ENCODE peak calls at places on chromosomes 6 and 20, in five cellular contexts. T is SK-N-SH, N is HepG2, Q is K562, M is H1. G is an unnamed sample.

GRCh38 chr6:10465633-10466499 is 51.0 kb upstream of the TFAP2A start:
- DNase-seq in T (peak; percentile 54), M (no peak), Q (peak; percentile 47), N (peak; percentile 44), G (no peak)

GRCh38 chr20:16712541-16712947 is 17.3 kb upstream of the SNRPB2 start:
- DNase-seq in N (peak; percentile 36), Q (no peak), T (no peak), M (no peak), G (no peak)

GRCh38 chr20:47464380-47465101 is 37.1 kb upstream of the NCOA3 start:
- DNase-seq in M (no peak), N (peak; percentile 100), Q (no peak), T (peak; percentile 22), G (no peak)

GRCh38 chr6:144405173-144405572 is 120.0 kb downstream of the UTRN start:
- DNase-seq in Q (no peak), T (no peak), M (no peak), N (no peak), G (no peak)

GRCh38 chr6:69795469-69796080 is 1.2 kb downstream of the LMBRD1 start:
- DNase-seq in Q (no peak), T (peak; percentile 8), N (no peak), M (no peak), G (no peak)

GRCh38 chr20:49851991-49852390 is 39.4 kb downstream of the SLC9A8 start:
- DNase-seq in N (no peak), Q (no peak), M (no peak), T (peak; percentile 43), G (no peak)

GRCh38 chr6:90790058-90790457 is 203.2 kb upstream of the MAP3K7 start:
- DNase-seq in N (no peak), T (no peak), M (no peak), Q (no peak), G (no peak)

GRCh38 chr6:149181304-149181703 is 136.2 kb upstream of the TAB2 start:
- DNase-seq in T (no peak), M (no peak), Q (no peak), N (no peak), G (no peak)

GRCh38 chr6:139920027-139920851 is 545.8 kb upstream of the CITED2 start:
- DNase-seq in N (no peak), Q (no peak), M (no peak), T (no peak), G (no peak)

DNA sequence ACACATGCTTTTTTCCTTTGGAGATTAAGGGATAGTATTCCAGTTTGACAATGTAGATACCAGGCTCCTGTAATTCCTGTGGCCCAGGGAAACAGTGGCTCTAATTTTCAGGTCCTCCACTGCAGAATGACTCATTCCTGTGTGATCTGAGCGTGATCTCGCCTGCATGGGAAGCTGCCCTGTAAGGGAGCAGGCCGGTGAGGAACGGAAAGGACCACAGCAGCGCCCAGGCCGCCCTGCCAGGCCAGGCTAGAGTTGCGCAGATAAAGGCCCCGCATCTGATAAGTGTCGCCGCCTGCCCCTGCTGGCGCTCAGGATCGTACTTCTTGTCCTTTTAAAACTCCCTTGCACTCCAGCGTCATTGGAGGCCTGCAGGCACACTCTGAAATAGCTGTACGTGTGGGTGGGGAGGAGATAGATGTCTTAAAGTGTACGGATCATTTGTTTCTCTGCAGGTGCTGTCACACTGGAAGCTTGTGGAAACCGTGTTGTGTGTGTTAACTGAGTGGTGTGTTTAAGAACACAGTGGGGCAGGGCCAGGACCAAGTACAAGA is 60.7 kb downstream of the SYNJ2 start:
- DNase-seq in N (peak; percentile 40), T (peak; percentile 89), M (no peak), Q (peak; percentile 70), G (no peak)
- TF ChIP-seq JUND in N (no peak), T (peak; percentile 90), M (no peak), Q (peak; percentile 95), G (no peak)

DNA sequence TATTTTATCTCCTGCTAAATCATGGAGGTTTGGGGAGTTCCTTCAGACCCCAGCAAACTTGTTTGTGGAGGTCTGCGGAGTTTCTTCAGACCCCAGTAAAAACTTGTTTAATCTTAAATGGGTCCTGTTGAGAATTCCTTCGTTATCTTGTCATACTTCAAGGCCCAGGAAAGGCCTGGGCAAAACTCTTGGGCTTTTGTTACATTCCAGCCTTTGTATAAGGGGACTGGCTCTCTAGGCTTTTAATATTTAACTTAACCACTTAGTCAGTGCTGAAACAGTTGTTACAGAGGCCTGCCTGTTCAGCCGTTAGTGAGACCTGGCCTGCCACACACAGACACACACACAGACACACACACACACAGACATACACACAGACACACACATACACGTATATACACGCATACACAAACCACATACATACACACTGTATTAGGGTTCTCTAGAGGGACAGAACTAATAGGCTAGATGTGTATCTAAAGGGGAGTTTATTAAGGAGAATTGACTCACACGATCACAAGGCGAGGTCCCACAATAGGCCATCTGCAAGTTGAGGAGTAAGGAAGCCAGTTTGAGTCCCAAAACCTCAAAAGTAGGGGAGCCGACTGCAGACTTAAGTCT is 21.3 kb upstream of the CST3 start:
- DNase-seq in N (peak; percentile 89), Q (no peak), T (no peak), M (no peak), G (no peak)
- TF ChIP-seq RFX5 in N (no peak), Q (no peak), T (no peak), M (no peak), G (no peak)

GRCh38 chr20:36154696-36155628 is at the start of gene EPB41L1:
- DNase-seq in T (peak; percentile 73), M (no peak), N (no peak), Q (no peak), G (no peak)

GRCh38 chr20:36155629-36155971 is 1.1 kb downstream of the EPB41L1 start:
- DNase-seq in N (no peak), T (no peak), Q (no peak), M (no peak), G (no peak)

GRCh38 chr20:36157610-36158009 is 3.1 kb downstream of the EPB41L1 start:
- DNase-seq in T (no peak), N (no peak), M (no peak), Q (no peak), G (no peak)

GRCh38 chr20:36153754-36154695 is 515 bp upstream of the EPB41L1 start:
- DNase-seq in M (no peak), N (peak; percentile 74), T (peak; percentile 98), Q (peak; percentile 87), G (no peak)

GRCh38 chr20:36155991-36156390 is 1.5 kb downstream of the EPB41L1 start:
- DNase-seq in Q (no peak), N (no peak), M (no peak), T (no peak), G (no peak)
- TF ChIP-seq JUND in Q (no peak), N (no peak), M (no peak), T (no peak), G (no peak)

DNA sequence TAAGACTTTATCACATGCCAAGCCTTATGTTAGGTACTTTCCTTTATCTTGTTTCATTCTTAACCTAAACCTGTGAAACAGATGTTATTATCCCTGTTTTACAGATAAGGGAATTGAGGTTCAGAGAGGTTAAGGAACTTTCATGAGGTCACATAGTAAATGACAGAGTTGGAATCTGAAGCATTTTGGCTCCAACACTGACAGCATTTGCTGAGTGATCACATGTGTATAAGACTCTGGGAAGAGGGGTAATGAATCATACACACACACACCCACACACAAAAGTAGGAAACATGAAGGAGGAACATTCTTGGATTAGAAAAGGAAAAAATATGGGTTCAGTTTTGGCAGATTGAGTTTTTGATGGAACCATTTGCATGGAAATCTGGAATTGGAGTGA is 212.5 kb downstream of the GJA1 start:
- DNase-seq in N (no peak), M (no peak), Q (no peak), T (no peak), G (no peak)
- TF ChIP-seq RFX5 in N (no peak), M (no peak), Q (no peak), T (no peak), G (no peak)

GRCh38 chr6:67594366-67594765 is 1040.7 kb upstream of the ADGRB3 start:
- DNase-seq in M (no peak), Q (no peak), N (no peak), T (no peak), G (no peak)

GRCh38 chr6:67593247-67593646 is 1041.8 kb upstream of the ADGRB3 start:
- DNase-seq in Q (no peak), M (no peak), T (no peak), N (no peak), G (no peak)

GRCh38 chr6:67591910-67592309 is 1043.2 kb upstream of the ADGRB3 start:
- DNase-seq in Q (no peak), N (no peak), M (no peak), T (no peak), G (no peak)
- TF ChIP-seq JUND in Q (no peak), N (no peak), M (no peak), T (no peak), G (no peak)

DNA sequence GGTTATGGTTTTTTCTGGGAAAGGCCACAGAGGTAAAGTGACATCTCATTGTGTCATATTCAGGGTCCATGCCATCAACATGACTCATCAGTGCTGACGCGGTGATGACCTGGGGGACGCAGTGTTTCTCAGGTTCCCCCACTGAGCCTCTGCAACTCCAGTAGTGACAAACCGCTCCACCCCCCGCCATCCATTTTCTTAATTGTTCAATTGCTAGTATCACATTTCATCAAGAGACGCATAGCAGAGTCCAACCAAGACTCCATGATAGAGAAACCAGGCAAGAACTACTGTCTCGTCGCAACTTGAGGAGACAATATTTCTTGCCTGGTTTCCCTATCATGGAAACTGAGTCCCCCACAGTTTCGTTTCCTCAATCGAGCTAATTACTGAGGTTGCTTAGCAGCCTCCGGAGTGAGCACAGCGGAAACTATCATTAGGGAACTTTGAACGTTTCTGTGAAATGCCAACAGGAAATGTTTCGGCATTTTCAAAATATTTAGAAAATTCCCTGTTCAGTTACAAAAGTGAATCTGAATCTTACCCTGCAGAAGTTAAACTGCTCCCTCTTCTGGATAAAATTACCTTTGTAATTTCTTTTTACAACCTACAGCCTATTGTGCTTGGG is 12.2 kb upstream of the SERPINB1 start:
- DNase-seq in N (peak; percentile 75), Q (peak; percentile 71), T (no peak), M (no peak), G (peak; percentile 79)
- TF ChIP-seq RFX5 in N (no peak), Q (no peak), T (no peak), M (no peak), G (no peak)

DNA sequence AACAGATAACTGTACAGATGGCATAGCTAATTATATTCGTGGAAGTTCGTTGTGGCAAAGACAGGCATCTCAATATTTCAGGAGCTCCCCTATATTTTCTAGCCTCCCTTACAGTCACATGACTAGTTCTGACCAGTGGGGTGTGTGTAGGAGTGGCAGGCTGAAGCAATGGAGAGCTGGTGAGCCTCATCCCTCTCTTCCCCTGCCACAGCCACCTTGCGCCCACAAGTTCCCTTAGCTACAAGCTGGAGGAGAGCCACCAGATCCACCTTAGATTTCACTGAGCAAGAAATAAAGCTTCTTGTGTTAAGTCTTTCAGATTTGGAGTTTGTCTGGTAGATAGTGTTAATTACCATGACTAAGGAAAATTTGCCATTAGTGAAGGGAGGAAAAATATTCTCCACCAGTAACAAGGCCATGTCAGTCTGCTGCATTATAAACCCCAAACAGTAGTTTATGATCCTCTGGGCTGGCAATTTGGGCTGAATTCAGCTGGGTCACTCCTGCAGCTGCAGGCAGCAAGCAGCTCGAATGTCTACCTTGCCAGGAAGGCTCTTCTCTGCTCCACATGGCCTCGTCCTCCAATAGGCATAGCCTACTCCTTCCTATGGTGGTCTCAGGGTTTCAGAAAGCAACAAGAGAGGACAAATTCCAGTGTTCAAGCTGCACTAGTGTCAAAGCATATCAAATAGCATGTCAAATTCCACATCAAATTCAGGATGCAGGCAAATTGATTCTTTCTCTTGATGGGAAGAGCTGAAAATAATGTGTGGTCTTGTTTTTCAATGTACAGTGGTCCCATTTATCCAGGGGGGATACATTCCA is 7.4 kb upstream of the RBCK1 start:
- DNase-seq in T (peak; percentile 53), N (no peak), Q (peak; percentile 58), M (no peak), G (no peak)
- TF ChIP-seq JUND in T (no peak), N (peak; percentile 20), Q (no peak), M (no peak), G (no peak)

GRCh38 chr6:34656378-34657036 is 40.1 kb downstream of the ILRUN start:
- DNase-seq in T (peak; percentile 66), N (peak; percentile 76), Q (no peak), M (no peak), G (peak; percentile 97)
- TF ChIP-seq RFX5 in T (no peak), N (no peak), Q (no peak), M (no peak), G (peak; percentile 43)